ENCODE peak calls at places on chromosomes 11 and 22, in ten cellular contexts. V is CD8-positive, alpha-beta memory T cell; U is heart left ventricle; N is colonic mucosa; C is IMR-90; L is psoas muscle; Z is tibial artery; K is tibial nerve; T is body of pancreas; P is PC-3. G is an unnamed sample. For H3K4me1 and H3K36me3, the result is how much of the 10 kb centered on the place peaks cover.

GRCh38 chr11:101863361-101863760 is 51.4 kb upstream of the CEP126 start:
- DNase-seq in Z (no peak), N (no peak), C (peak), K (no peak), V (no peak), P (peak), U (no peak), L (no peak), T (no peak), G (peak)

GRCh38 chr22:19887251-19887985 is 32.7 kb upstream of the GNB1L start:
- DNase-seq in V (no peak), T (peak), P (no peak), C (no peak), Z (no peak), K (no peak), N (no peak), L (peak), U (peak), G (no peak)

GRCh38 chr11:2138075-2138435 is 1.1 kb downstream of the IGF2 start:
- DNase-seq in T (no peak), U (peak), P (no peak), Z (no peak), K (no peak), V (no peak), N (no peak), C (no peak), L (peak), G (no peak)

GRCh38 chr22:39138357-39138997 is 14.0 kb downstream of the CBX7 start:
- DNase-seq in L (no peak), T (no peak), C (no peak), Z (no peak), V (no peak), K (no peak), N (no peak), P (no peak), U (no peak), G (no peak)

GRCh38 chr11:66002648-66003225 is 434 bp downstream of the BANF1 start:
- DNase-seq in U (peak), Z (peak), P (peak), V (peak), C (peak), T (peak), L (peak), N (peak), K (peak), G (no peak)

GRCh38 chr11:129145276-129145675 is 46.8 kb downstream of the ARHGAP32 start:
- DNase-seq in K (no peak), Z (no peak), V (no peak), U (no peak), C (no peak), L (no peak), P (no peak), N (no peak), T (no peak), G (no peak)

GRCh38 chr11:75152651-75153553 is 2.0 kb downstream of the SLCO2B1 start:
- DNase-seq in V (no peak), C (no peak), N (no peak), L (no peak), Z (no peak), U (no peak), P (no peak), T (no peak), K (no peak), G (no peak)

GRCh38 chr22:45240137-45240809 is 421 bp downstream of the KIAA0930 start:
- DNase-seq in C (no peak), L (peak), U (no peak), T (no peak), V (no peak), Z (no peak), N (peak), K (no peak), P (no peak), G (peak)

GRCh38 chr11:116697639-116698038 is 75.1 kb downstream of the BUD13 start:
- DNase-seq in N (peak), Z (no peak), K (no peak), P (no peak), T (no peak), V (no peak), U (no peak), C (no peak), L (no peak), G (no peak)

GRCh38 chr22:49290286-49290685 is 537.4 kb downstream of the BRD1 start:
- DNase-seq in P (no peak), V (no peak), K (no peak), T (no peak), C (no peak), N (no peak), L (no peak), Z (peak), U (peak), G (no peak)

GRCh38 chr11:122069946-122070345 is 46.1 kb downstream of the BLID start:
- DNase-seq in K (peak), P (peak), T (peak), C (peak), Z (peak), U (no peak), L (peak), N (no peak), V (no peak), G (peak)

GRCh38 chr22:46110215-46110614 is 40.1 kb upstream of the PPARA start:
- DNase-seq in V (no peak), U (no peak), P (peak), N (no peak), K (no peak), C (peak), Z (no peak), T (peak), L (no peak), G (no peak)

GRCh38 chr22:42642801-42643631 is 2.6 kb upstream of the ATP5MGL start:
- DNase-seq in Z (no peak), L (no peak), P (no peak), V (no peak), K (no peak), N (no peak), T (no peak), C (no peak), U (no peak), G (no peak)

GRCh38 chr22:27881404-27881803 is 37.7 kb downstream of the PITPNB start:
- DNase-seq in Z (peak), C (peak), T (peak), V (no peak), K (peak), U (no peak), L (no peak), P (no peak), N (no peak), G (no peak)

GRCh38 chr11:123577081-123577598 is 77.3 kb downstream of the SCN3B start:
- DNase-seq in V (peak), L (peak), U (peak), K (peak), P (peak), C (peak), N (peak), T (peak), Z (peak), G (peak)

GRCh38 chr22:37204045-37204655 is 8.1 kb downstream of the SSTR3 start:
- DNase-seq in Z (peak), L (no peak), T (no peak), V (no peak), K (no peak), P (no peak), C (no peak), U (no peak), N (no peak), G (no peak)

GRCh38 chr22:27726726-27727449 is 74.7 kb downstream of the MN1 start:
- DNase-seq in L (peak), P (peak), V (no peak), N (peak), C (peak), U (peak), T (no peak), Z (peak), K (no peak), G (peak)

GRCh38 chr11:829946-830294 is 2.2 kb downstream of the CRACR2B start:
- DNase-seq in N (no peak), T (no peak), L (no peak), V (no peak), Z (no peak), K (no peak), C (no peak), P (no peak), U (no peak), G (no peak)

GRCh38 chr11:124167852-124168251 is 15.3 kb upstream of the OR10D3 start:
- DNase-seq in P (no peak), K (no peak), N (no peak), C (no peak), L (no peak), V (no peak), U (no peak), Z (no peak), T (no peak), G (no peak)

GRCh38 chr22:19579113-19579811 is 55.1 kb upstream of the CLDN5 start:
- DNase-seq in V (no peak), K (no peak), L (no peak), N (no peak), T (no peak), Z (no peak), P (peak), C (no peak), U (no peak), G (peak)

GRCh38 chr22:30246962-30247376 is 410 bp upstream of the LIF start:
- DNase-seq in P (no peak), Z (no peak), T (no peak), V (no peak), C (no peak), U (no peak), K (no peak), N (peak), L (no peak), G (no peak)
- H3K4me1 ChIP-seq in P (half or more), Z (under half), T (under half), V (under half), C (half or more), U (under half), K (under half), N (under half), L (under half), G (under half)

GRCh38 chr22:35531695-35532094 is 8.9 kb upstream of the RASD2 start:
- DNase-seq in U (no peak), K (no peak), Z (no peak), P (no peak), N (no peak), C (no peak), T (no peak), L (no peak), V (no peak), G (no peak)
- H3K36me3 ChIP-seq in U (under half), K (under half), Z (under half), P (under half), N (under half), C (under half), T (under half), L (under half), V (under half), G (under half)

GRCh38 chr11:114440971-114441810 is 1.9 kb downstream of the REXO2 start:
- DNase-seq in V (no peak), K (no peak), P (peak), N (no peak), C (no peak), U (no peak), Z (no peak), L (no peak), T (no peak), G (no peak)
- H3K4me3 ChIP-seq in V (no peak), K (peak), P (peak), N (no peak), C (peak), U (no peak), Z (peak), L (peak), T (no peak), G (peak)

GRCh38 chr11:78168539-78169477 is 19.6 kb downstream of the KCTD21 start:
- DNase-seq in T (peak), V (no peak), N (peak), C (peak), P (no peak), Z (peak), L (peak), U (peak), K (peak), G (no peak)

GRCh38 chr11:78170874-78171549 is 17.4 kb downstream of the KCTD21 start:
- DNase-seq in C (no peak), T (no peak), L (no peak), V (no peak), P (no peak), K (no peak), U (no peak), Z (no peak), N (no peak), G (no peak)

GRCh38 chr11:78170413-78170812 is 18.0 kb downstream of the KCTD21 start:
- DNase-seq in T (no peak), C (no peak), U (no peak), P (no peak), K (no peak), L (no peak), Z (no peak), N (no peak), V (no peak), G (no peak)

GRCh38 chr11:78176605-78177141 is 11.8 kb downstream of the KCTD21 start:
- DNase-seq in U (no peak), T (no peak), Z (no peak), P (no peak), N (no peak), K (no peak), L (no peak), V (no peak), C (no peak), G (no peak)

DNA sequence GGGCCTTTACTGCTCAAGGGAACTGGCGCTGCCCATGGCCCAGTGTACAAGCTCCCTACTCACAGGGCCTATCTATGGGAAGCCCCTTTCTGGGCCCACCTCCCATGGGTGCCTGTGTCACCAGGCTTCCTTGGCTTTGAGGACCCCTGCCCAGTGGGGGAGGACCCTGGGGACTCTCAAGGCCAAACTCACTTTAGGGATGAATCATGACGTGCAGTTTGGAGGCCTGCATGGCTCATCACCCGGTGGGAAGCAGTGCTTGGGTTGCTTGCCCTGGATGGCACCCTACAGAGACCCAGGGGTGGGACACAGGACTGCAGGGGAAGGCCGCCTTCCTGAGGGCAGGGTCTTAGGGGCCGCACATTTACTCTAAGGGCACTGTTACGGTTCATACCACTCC is 16.5 kb downstream of the KCTD21 start:
- DNase-seq in K (no peak), C (no peak), V (no peak), L (no peak), Z (no peak), U (no peak), T (no peak), N (no peak), P (no peak), G (no peak)
- H3K4me1 ChIP-seq in K (under half), C (under half), V (under half), L (under half), Z (under half), U (under half), T (under half), N (under half), P (under half), G (under half)

GRCh38 chr11:17121981-17122380 is 44.5 kb upstream of the RPS13 start:
- DNase-seq in V (no peak), L (no peak), Z (no peak), P (no peak), U (no peak), K (no peak), T (no peak), N (no peak), C (peak), G (no peak)
- H3K36me3 ChIP-seq in V (under half), L (under half), Z (under half), P (under half), U (half or more), K (half or more), T (under half), N (under half), C (under half), G (under half)

GRCh38 chr11:63573881-63574855 is 11.0 kb upstream of the PLAAT2 start:
- DNase-seq in K (peak), L (peak), T (no peak), Z (peak), C (peak), N (peak), V (no peak), P (no peak), U (no peak), G (peak)

GRCh38 chr11:63572026-63572688 is 9.0 kb upstream of the PLAAT2 start:
- DNase-seq in T (no peak), Z (no peak), N (peak), V (no peak), L (no peak), P (no peak), K (no peak), U (no peak), C (no peak), G (no peak)

GRCh38 chr11:63569570-63569969 is 6.4 kb upstream of the PLAAT2 start:
- DNase-seq in T (no peak), C (no peak), L (no peak), Z (no peak), P (no peak), U (no peak), K (no peak), V (no peak), N (no peak), G (no peak)

GRCh38 chr11:63574856-63575602 is 11.8 kb upstream of the PLAAT2 start:
- DNase-seq in T (no peak), P (no peak), C (peak), K (peak), Z (peak), N (peak), V (no peak), U (no peak), L (peak), G (no peak)
- H3K4me3 ChIP-seq in T (no peak), P (no peak), C (peak), K (peak), Z (peak), N (peak), V (peak), U (no peak), L (peak), G (peak)

GRCh38 chr11:68812526-68812925 is 29.2 kb downstream of the CPT1A start:
- DNase-seq in P (no peak), N (peak), U (no peak), Z (no peak), C (no peak), V (no peak), T (no peak), L (no peak), K (no peak), G (no peak)
- H3K4me1 ChIP-seq in P (under half), N (under half), U (under half), Z (under half), C (under half), V (under half), T (under half), L (under half), K (under half), G (under half)

G was measured in A673.